ENCODE peak calls at places on chromosomes 7 and 10, in ten cellular contexts. One of them, this sample, is unnamed.
A peak's percentile ranks its signal among the peaks of the same experiment; 100 is the strongest.

GRCh38 chr7:28347964-28348363 is 64.4 kb upstream of the CREB5 start:
- ATAC-seq in left cardiac atrium: peak; percentile 84
- ATAC-seq in gastroesophageal sphincter: peak; percentile 53
- ATAC-seq in A549: no peak
- ATAC-seq in IMR-90: peak; percentile 26
- ATAC-seq in SK-N-SH treated with all-trans-retinoic acid at 6 μM for 48 hours: peak; percentile 61
- ATAC-seq in stimulated activated effector memory CD8-positive, alpha-beta T cell treated with anti-CD3 and anti-CD28 coated beads, Interleukin-12 subunit alpha, Interleukin-12 subunit beta, amount 100 ng/mL, for 72 hours: no peak
- ATAC-seq in activated CD8-positive, alpha-beta memory T cell treated with anti-CD3 and anti-CD28 coated beads, Interleukin-2, amount 10 ng/mL, durations not matched to agents 7 days and 5 days: no peak
- ATAC-seq in naive B cell: no peak
- ATAC-seq in naive thymus-derived CD8-positive, alpha-beta T cell: no peak
- ATAC-seq in this sample: no peak

GRCh38 chr10:21057989-21058388 is 160.9 kb upstream of the NEBL start:
- ATAC-seq in SK-N-SH treated with all-trans-retinoic acid at 6 μM for 48 hours: no peak
- ATAC-seq in activated CD8-positive, alpha-beta memory T cell treated with anti-CD3 and anti-CD28 coated beads, Interleukin-2, amount 10 ng/mL, durations not matched to agents 7 days and 5 days: no peak
- ATAC-seq in naive B cell: no peak
- ATAC-seq in left cardiac atrium: no peak
- ATAC-seq in naive thymus-derived CD8-positive, alpha-beta T cell: no peak
- ATAC-seq in stimulated activated effector memory CD8-positive, alpha-beta T cell treated with anti-CD3 and anti-CD28 coated beads, Interleukin-12 subunit alpha, Interleukin-12 subunit beta, amount 100 ng/mL, for 72 hours: no peak
- ATAC-seq in IMR-90: no peak
- ATAC-seq in gastroesophageal sphincter: no peak
- ATAC-seq in A549: no peak
- ATAC-seq in this sample: no peak

GRCh38 chr7:43467406-43467805 is 115.5 kb upstream of the STK17A start:
- ATAC-seq in stimulated activated effector memory CD8-positive, alpha-beta T cell treated with anti-CD3 and anti-CD28 coated beads, Interleukin-12 subunit alpha, Interleukin-12 subunit beta, amount 100 ng/mL, for 72 hours: no peak
- ATAC-seq in naive thymus-derived CD8-positive, alpha-beta T cell: no peak
- ATAC-seq in SK-N-SH treated with all-trans-retinoic acid at 6 μM for 48 hours: peak; percentile 36
- ATAC-seq in gastroesophageal sphincter: no peak
- ATAC-seq in activated CD8-positive, alpha-beta memory T cell treated with anti-CD3 and anti-CD28 coated beads, Interleukin-2, amount 10 ng/mL, durations not matched to agents 7 days and 5 days: no peak
- ATAC-seq in left cardiac atrium: no peak
- ATAC-seq in A549: no peak
- ATAC-seq in IMR-90: peak; percentile 65
- ATAC-seq in naive B cell: no peak
- ATAC-seq in this sample: no peak

GRCh38 chr7:6533893-6534804 is 17.1 kb downstream of the GRID2IP start:
- ATAC-seq in left cardiac atrium: no peak
- ATAC-seq in SK-N-SH treated with all-trans-retinoic acid at 6 μM for 48 hours: no peak
- ATAC-seq in naive B cell: no peak
- ATAC-seq in stimulated activated effector memory CD8-positive, alpha-beta T cell treated with anti-CD3 and anti-CD28 coated beads, Interleukin-12 subunit alpha, Interleukin-12 subunit beta, amount 100 ng/mL, for 72 hours: peak; percentile 78
- ATAC-seq in gastroesophageal sphincter: no peak
- ATAC-seq in A549: no peak
- ATAC-seq in naive thymus-derived CD8-positive, alpha-beta T cell: no peak
- ATAC-seq in IMR-90: no peak
- ATAC-seq in activated CD8-positive, alpha-beta memory T cell treated with anti-CD3 and anti-CD28 coated beads, Interleukin-2, amount 10 ng/mL, durations not matched to agents 7 days and 5 days: peak; percentile 21
- ATAC-seq in this sample: peak; percentile 79

GRCh38 chr10:26804418-26805393 is 56.1 kb downstream of the ABI1 start:
- ATAC-seq in activated CD8-positive, alpha-beta memory T cell treated with anti-CD3 and anti-CD28 coated beads, Interleukin-2, amount 10 ng/mL, durations not matched to agents 7 days and 5 days: no peak
- ATAC-seq in SK-N-SH treated with all-trans-retinoic acid at 6 μM for 48 hours: no peak
- ATAC-seq in IMR-90: no peak
- ATAC-seq in A549: no peak
- ATAC-seq in naive B cell: no peak
- ATAC-seq in stimulated activated effector memory CD8-positive, alpha-beta T cell treated with anti-CD3 and anti-CD28 coated beads, Interleukin-12 subunit alpha, Interleukin-12 subunit beta, amount 100 ng/mL, for 72 hours: no peak
- ATAC-seq in naive thymus-derived CD8-positive, alpha-beta T cell: peak; percentile 83
- ATAC-seq in left cardiac atrium: no peak
- ATAC-seq in gastroesophageal sphincter: no peak
- ATAC-seq in this sample: peak; percentile 2

GRCh38 chr10:11589738-11590137 is 21.7 kb downstream of the USP6NL start:
- ATAC-seq in naive B cell: no peak
- ATAC-seq in naive thymus-derived CD8-positive, alpha-beta T cell: no peak
- ATAC-seq in activated CD8-positive, alpha-beta memory T cell treated with anti-CD3 and anti-CD28 coated beads, Interleukin-2, amount 10 ng/mL, durations not matched to agents 7 days and 5 days: no peak
- ATAC-seq in stimulated activated effector memory CD8-positive, alpha-beta T cell treated with anti-CD3 and anti-CD28 coated beads, Interleukin-12 subunit alpha, Interleukin-12 subunit beta, amount 100 ng/mL, for 72 hours: no peak
- ATAC-seq in IMR-90: no peak
- ATAC-seq in gastroesophageal sphincter: no peak
- ATAC-seq in SK-N-SH treated with all-trans-retinoic acid at 6 μM for 48 hours: no peak
- ATAC-seq in A549: no peak
- ATAC-seq in left cardiac atrium: no peak
- ATAC-seq in this sample: no peak

GRCh38 chr10:132929953-132930640 is 12.3 kb downstream of the CFAP46 start:
- ATAC-seq in naive thymus-derived CD8-positive, alpha-beta T cell: no peak
- ATAC-seq in left cardiac atrium: no peak
- ATAC-seq in naive B cell: peak; percentile 46
- ATAC-seq in stimulated activated effector memory CD8-positive, alpha-beta T cell treated with anti-CD3 and anti-CD28 coated beads, Interleukin-12 subunit alpha, Interleukin-12 subunit beta, amount 100 ng/mL, for 72 hours: peak; percentile 43
- ATAC-seq in A549: no peak
- ATAC-seq in IMR-90: no peak
- ATAC-seq in SK-N-SH treated with all-trans-retinoic acid at 6 μM for 48 hours: no peak
- ATAC-seq in activated CD8-positive, alpha-beta memory T cell treated with anti-CD3 and anti-CD28 coated beads, Interleukin-2, amount 10 ng/mL, durations not matched to agents 7 days and 5 days: no peak
- ATAC-seq in gastroesophageal sphincter: no peak
- ATAC-seq in this sample: peak; percentile 68

GRCh38 chr7:16921644-16922257 is 40.0 kb upstream of the AGR3 start:
- ATAC-seq in naive B cell: no peak
- ATAC-seq in gastroesophageal sphincter: no peak
- ATAC-seq in IMR-90: no peak
- ATAC-seq in A549: peak; percentile 77
- ATAC-seq in stimulated activated effector memory CD8-positive, alpha-beta T cell treated with anti-CD3 and anti-CD28 coated beads, Interleukin-12 subunit alpha, Interleukin-12 subunit beta, amount 100 ng/mL, for 72 hours: no peak
- ATAC-seq in naive thymus-derived CD8-positive, alpha-beta T cell: no peak
- ATAC-seq in activated CD8-positive, alpha-beta memory T cell treated with anti-CD3 and anti-CD28 coated beads, Interleukin-2, amount 10 ng/mL, durations not matched to agents 7 days and 5 days: no peak
- ATAC-seq in SK-N-SH treated with all-trans-retinoic acid at 6 μM for 48 hours: no peak
- ATAC-seq in left cardiac atrium: no peak
- ATAC-seq in this sample: no peak

GRCh38 chr10:83657487-83657886 is 481.8 kb upstream of the GHITM start:
- ATAC-seq in stimulated activated effector memory CD8-positive, alpha-beta T cell treated with anti-CD3 and anti-CD28 coated beads, Interleukin-12 subunit alpha, Interleukin-12 subunit beta, amount 100 ng/mL, for 72 hours: peak; percentile 39
- ATAC-seq in SK-N-SH treated with all-trans-retinoic acid at 6 μM for 48 hours: no peak
- ATAC-seq in A549: no peak
- ATAC-seq in left cardiac atrium: no peak
- ATAC-seq in naive thymus-derived CD8-positive, alpha-beta T cell: no peak
- ATAC-seq in gastroesophageal sphincter: no peak
- ATAC-seq in IMR-90: no peak
- ATAC-seq in naive B cell: no peak
- ATAC-seq in activated CD8-positive, alpha-beta memory T cell treated with anti-CD3 and anti-CD28 coated beads, Interleukin-2, amount 10 ng/mL, durations not matched to agents 7 days and 5 days: no peak
- ATAC-seq in this sample: no peak

GRCh38 chr7:106537119-106537518 is 123.8 kb downstream of the CCDC71L start:
- ATAC-seq in SK-N-SH treated with all-trans-retinoic acid at 6 μM for 48 hours: no peak
- ATAC-seq in naive thymus-derived CD8-positive, alpha-beta T cell: no peak
- ATAC-seq in A549: no peak
- ATAC-seq in left cardiac atrium: no peak
- ATAC-seq in gastroesophageal sphincter: no peak
- ATAC-seq in IMR-90: no peak
- ATAC-seq in stimulated activated effector memory CD8-positive, alpha-beta T cell treated with anti-CD3 and anti-CD28 coated beads, Interleukin-12 subunit alpha, Interleukin-12 subunit beta, amount 100 ng/mL, for 72 hours: no peak
- ATAC-seq in activated CD8-positive, alpha-beta memory T cell treated with anti-CD3 and anti-CD28 coated beads, Interleukin-2, amount 10 ng/mL, durations not matched to agents 7 days and 5 days: no peak
- ATAC-seq in naive B cell: no peak
- ATAC-seq in this sample: no peak

GRCh38 chr10:103969436-103969835 is 2.5 kb downstream of the SLK start:
- ATAC-seq in activated CD8-positive, alpha-beta memory T cell treated with anti-CD3 and anti-CD28 coated beads, Interleukin-2, amount 10 ng/mL, durations not matched to agents 7 days and 5 days: no peak
- ATAC-seq in A549: peak; percentile 14
- ATAC-seq in left cardiac atrium: no peak
- ATAC-seq in stimulated activated effector memory CD8-positive, alpha-beta T cell treated with anti-CD3 and anti-CD28 coated beads, Interleukin-12 subunit alpha, Interleukin-12 subunit beta, amount 100 ng/mL, for 72 hours: no peak
- ATAC-seq in naive B cell: no peak
- ATAC-seq in SK-N-SH treated with all-trans-retinoic acid at 6 μM for 48 hours: no peak
- ATAC-seq in IMR-90: no peak
- ATAC-seq in gastroesophageal sphincter: no peak
- ATAC-seq in naive thymus-derived CD8-positive, alpha-beta T cell: no peak
- ATAC-seq in this sample: no peak

GRCh38 chr10:43623351-43623750 is 17.1 kb downstream of the ZNF485 start:
- ATAC-seq in SK-N-SH treated with all-trans-retinoic acid at 6 μM for 48 hours: no peak
- ATAC-seq in IMR-90: no peak
- ATAC-seq in stimulated activated effector memory CD8-positive, alpha-beta T cell treated with anti-CD3 and anti-CD28 coated beads, Interleukin-12 subunit alpha, Interleukin-12 subunit beta, amount 100 ng/mL, for 72 hours: no peak
- ATAC-seq in naive B cell: no peak
- ATAC-seq in gastroesophageal sphincter: no peak
- ATAC-seq in A549: no peak
- ATAC-seq in naive thymus-derived CD8-positive, alpha-beta T cell: no peak
- ATAC-seq in activated CD8-positive, alpha-beta memory T cell treated with anti-CD3 and anti-CD28 coated beads, Interleukin-2, amount 10 ng/mL, durations not matched to agents 7 days and 5 days: peak; percentile 45
- ATAC-seq in left cardiac atrium: no peak
- ATAC-seq in this sample: peak; percentile 31

GRCh38 chr7:1530946-1531262 is 402 bp downstream of the MAFK start:
- ATAC-seq in gastroesophageal sphincter: no peak
- ATAC-seq in stimulated activated effector memory CD8-positive, alpha-beta T cell treated with anti-CD3 and anti-CD28 coated beads, Interleukin-12 subunit alpha, Interleukin-12 subunit beta, amount 100 ng/mL, for 72 hours: peak; percentile 0
- ATAC-seq in naive B cell: peak; percentile 64
- ATAC-seq in A549: no peak
- ATAC-seq in left cardiac atrium: no peak
- ATAC-seq in naive thymus-derived CD8-positive, alpha-beta T cell: peak; percentile 62
- ATAC-seq in IMR-90: no peak
- ATAC-seq in SK-N-SH treated with all-trans-retinoic acid at 6 μM for 48 hours: no peak
- ATAC-seq in activated CD8-positive, alpha-beta memory T cell treated with anti-CD3 and anti-CD28 coated beads, Interleukin-2, amount 10 ng/mL, durations not matched to agents 7 days and 5 days: peak; percentile 1
- ATAC-seq in this sample: no peak

This sample was measured in activated T-helper 17 cell treated with anti-CD3 and anti-CD28 coated beads, Interleukin-2, amount 50 U/mL, for 72 hours.